ENCODE peak calls at places on chromosomes 2 and 18, in five cellular contexts. V, N, F, Q and T are unnamed samples. For H3K9me3, the result is how much of the 10 kb centered on the place peaks cover.

GRCh38 chr18:57286949-57287348 is 65.4 kb upstream of the ST8SIA3 start:
- DNase-seq in V (no peak), N (no peak), F (no peak), Q (no peak), T (no peak)

GRCh38 chr2:217402622-217403383 is 542.9 kb upstream of the TNP1 start:
- DNase-seq in V (no peak), N (no peak), F (no peak), Q (peak), T (no peak)

GRCh38 chr2:109516445-109517117 is 97.2 kb downstream of the SEPTIN10 start:
- DNase-seq in V (no peak), N (no peak), F (peak), Q (no peak), T (no peak)

GRCh38 chr2:154240921-154241379 is 369.2 kb downstream of the GALNT13 start:
- DNase-seq in V (no peak), N (no peak), F (peak), Q (no peak), T (no peak)

GRCh38 chr18:22112215-22112614 is 57.2 kb upstream of the GATA6 start:
- DNase-seq in V (no peak), N (no peak), F (no peak), Q (no peak), T (no peak)

GRCh38 chr18:42477261-42477660 is 522.2 kb downstream of the PIK3C3 start:
- DNase-seq in V (no peak), N (no peak), F (no peak), Q (no peak), T (no peak)

GRCh38 chr2:239298126-239298804 is 102.6 kb downstream of the HDAC4 start:
- DNase-seq in V (no peak), N (no peak), F (no peak), Q (peak), T (no peak)

GRCh38 chr2:23423062-23423872 is 38.3 kb downstream of the KLHL29 start:
- DNase-seq in V (no peak), N (no peak), F (peak), Q (no peak), T (no peak)

GRCh38 chr2:180604077-180604476 is 376.3 kb upstream of the UBE2E3 start:
- DNase-seq in V (no peak), N (no peak), F (no peak), Q (no peak), T (no peak)

GRCh38 chr2:46650556-46651001 is 171.2 kb downstream of the TMEM247 start:
- DNase-seq in V (peak), N (peak), F (peak), Q (peak), T (peak)

GRCh38 chr2:216107320-216107719 is 1.8 kb upstream of the XRCC5 start:
- DNase-seq in V (no peak), N (no peak), F (no peak), Q (no peak), T (no peak)

GRCh38 chr2:10312437-10312957 is 9.8 kb downstream of the HPCAL1 start:
- DNase-seq in V (no peak), N (no peak), F (no peak), Q (no peak), T (no peak)

GRCh38 chr2:150371066-150371812 is 116.2 kb downstream of the RND3 start:
- DNase-seq in V (no peak), N (no peak), F (no peak), Q (no peak), T (no peak)
- H3K9me3 ChIP-seq in V (under half), N (under half), F (under half), Q (under half), T (under half)

GRCh38 chr2:67083978-67084377 is 313.2 kb upstream of the ETAA1 start:
- DNase-seq in V (no peak), N (no peak), F (no peak), Q (no peak), T (no peak)

GRCh38 chr2:67079729-67080128 is 317.4 kb upstream of the ETAA1 start:
- DNase-seq in V (no peak), N (no peak), F (no peak), Q (no peak), T (no peak)

GRCh38 chr2:67085146-67085545 is 312.0 kb upstream of the ETAA1 start:
- DNase-seq in V (no peak), N (no peak), F (no peak), Q (no peak), T (no peak)

DNA sequence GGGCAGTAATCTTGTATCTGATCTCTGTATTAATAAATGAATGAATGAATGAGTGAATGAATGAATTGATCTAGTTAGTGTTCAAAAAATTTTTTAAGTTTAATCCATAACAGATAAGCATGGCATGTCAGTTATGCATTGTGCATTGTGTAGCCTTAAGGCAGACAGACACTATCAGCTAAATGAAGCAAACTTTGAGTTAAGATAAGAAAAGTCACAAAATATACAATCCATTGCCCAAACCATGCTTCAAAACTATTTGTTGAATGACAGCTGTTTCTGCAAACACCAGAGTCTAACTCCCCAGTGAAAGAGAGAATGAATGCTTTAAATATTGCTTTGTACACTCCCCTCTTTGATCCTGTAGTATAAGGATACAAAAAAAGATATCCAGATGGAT is 314.3 kb upstream of the ETAA1 start:
- DNase-seq in V (no peak), N (no peak), F (no peak), Q (no peak), T (no peak)
- H3K9me3 ChIP-seq in V (under half), N (under half), F (under half), Q (under half), T (under half)

GRCh38 chr2:129757915-129758421 is 221.5 kb upstream of the RAB6C start:
- DNase-seq in V (no peak), N (no peak), F (peak), Q (no peak), T (no peak)
- H3K9me3 ChIP-seq in V (under half), N (under half), F (under half), Q (under half), T (under half)

GRCh38 chr18:59400407-59400806 is 41.3 kb upstream of the LMAN1 start:
- DNase-seq in V (no peak), N (no peak), F (no peak), Q (no peak), T (no peak)

DNA sequence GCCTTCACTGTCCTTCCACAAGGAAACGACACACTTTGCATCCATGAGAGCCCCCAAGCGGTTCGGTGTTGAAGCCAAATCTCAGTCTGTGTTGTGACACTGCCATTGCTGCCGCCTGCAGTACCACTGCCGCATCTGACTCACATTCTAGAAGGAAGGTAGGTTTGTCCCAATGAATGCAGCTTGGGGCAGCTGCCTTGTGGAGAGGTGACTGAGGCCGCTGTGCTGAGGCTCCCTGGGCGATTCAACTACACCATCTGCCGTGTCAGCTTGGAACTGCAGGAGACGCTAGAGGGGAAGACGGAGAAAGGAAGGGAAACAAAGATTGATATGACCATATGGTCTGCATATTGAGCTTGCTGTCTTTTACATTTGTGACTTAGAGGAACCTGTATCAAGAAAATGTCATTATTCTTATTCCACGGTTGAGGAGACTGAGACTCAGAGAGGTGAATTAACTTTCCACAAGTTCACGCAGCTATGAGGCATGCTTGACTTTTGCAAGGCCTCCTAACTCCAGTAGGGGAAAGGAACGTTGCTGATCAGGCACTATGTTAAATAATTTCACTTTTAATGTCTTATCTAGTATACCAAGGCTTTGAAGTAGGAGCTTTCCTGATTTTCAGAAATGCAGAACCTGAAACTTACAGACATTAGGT is 43.5 kb upstream of the LMAN1 start:
- DNase-seq in V (peak), N (peak), F (peak), Q (peak), T (peak)
- H3K9me3 ChIP-seq in V (under half), N (under half), F (under half), Q (under half), T (under half)

GRCh38 chr2:176081993-176082884 is 1.5 kb downstream of the EVX2 start:
- DNase-seq in V (no peak), N (no peak), F (peak), Q (no peak), T (no peak)
- H3K9me3 ChIP-seq in V (under half), N (under half), F (under half), Q (under half), T (under half)

DNA sequence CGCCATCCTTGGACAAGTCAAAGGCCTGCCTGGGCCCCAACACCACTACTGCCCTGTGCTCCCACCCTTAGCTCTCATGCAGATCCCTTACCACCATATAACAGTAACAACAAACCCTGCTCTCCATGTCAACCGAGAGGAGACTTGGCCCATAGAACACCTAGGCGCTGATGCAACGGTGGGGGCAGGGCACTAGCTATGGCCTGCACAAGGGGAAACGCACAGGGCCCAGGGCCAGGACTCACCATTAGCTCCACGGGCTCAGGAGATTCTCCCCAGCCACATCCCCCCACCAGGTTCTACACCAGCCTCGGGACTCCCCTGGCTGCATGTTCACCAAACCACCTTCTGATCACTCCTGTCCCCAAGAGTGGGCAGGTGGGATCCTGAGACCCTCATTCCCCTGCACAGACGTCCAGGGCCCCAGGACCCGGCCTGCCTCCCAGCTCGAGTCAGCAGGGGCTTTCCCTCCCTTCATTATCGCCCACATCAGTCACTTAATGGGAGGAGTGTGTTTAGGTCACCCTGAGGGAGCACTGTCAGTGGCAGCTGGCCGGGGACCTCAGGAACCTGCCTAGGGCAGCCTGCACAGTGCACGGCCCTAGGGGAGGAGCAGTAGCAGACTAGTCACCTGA is 29.3 kb downstream of the ANKMY1 start:
- DNase-seq in V (no peak), N (no peak), F (no peak), Q (no peak), T (no peak)
- H3K9me3 ChIP-seq in V (under half), N (under half), F (under half), Q (under half), T (under half)

GRCh38 chr2:119800376-119800902 is 40.7 kb downstream of the PTPN4 start:
- DNase-seq in V (no peak), N (no peak), F (no peak), Q (no peak), T (no peak)

GRCh38 chr2:119795309-119796303 is 35.9 kb downstream of the PTPN4 start:
- DNase-seq in V (no peak), N (no peak), F (no peak), Q (no peak), T (no peak)

GRCh38 chr2:119803101-119803500 is 43.4 kb downstream of the PTPN4 start:
- DNase-seq in V (no peak), N (no peak), F (no peak), Q (no peak), T (no peak)

GRCh38 chr2:119801040-119801439 is 41.3 kb downstream of the PTPN4 start:
- DNase-seq in V (no peak), N (no peak), F (no peak), Q (no peak), T (no peak)
- H3K9me3 ChIP-seq in V (under half), N (under half), F (under half), Q (under half), T (under half)